ENCODE peak calls at places on chromosome 20, in eight cellular contexts. R is ovary, T is heart right ventricle, N is neural progenitor cell, I is heart left ventricle, F is astrocyte of the cerebellum, D is stomach, M is PC-9. L is an unnamed sample.

GRCh38 chr20:43921227-43921780 is 6.7 kb downstream of the TOX2 start:
- DNase-seq in R (no peak), T (no peak), N (no peak), I (no peak), F (no peak), D (no peak), M (no peak), L (no peak)

GRCh38 chr20:47669927-47670890 is 115.1 kb downstream of the SULF2 start:
- DNase-seq in R (no peak), T (no peak), N (no peak), I (no peak), F (no peak), D (no peak), M (no peak), L (no peak)

GRCh38 chr20:60255866-60256265 is 297.6 kb downstream of the CDH26 start:
- DNase-seq in R (no peak), T (no peak), N (no peak), I (no peak), F (no peak), D (no peak), M (no peak), L (no peak)

GRCh38 chr20:63025534-63026331 is 19.0 kb upstream of the BHLHE23 start:
- DNase-seq in R (peak), T (no peak), N (no peak), I (no peak), F (no peak), D (no peak), M (no peak), L (no peak)

GRCh38 chr20:46752639-46753235 is 43.3 kb downstream of the SLC2A10 start:
- DNase-seq in R (peak), T (peak), N (peak), I (peak), F (peak), D (peak), M (peak), L (no peak)

GRCh38 chr20:34472246-34472925 is 43.8 kb upstream of the DYNLRB1 start:
- DNase-seq in R (no peak), T (no peak), N (no peak), I (no peak), F (no peak), D (no peak), M (no peak), L (no peak)

GRCh38 chr20:25584905-25585704 is at the start of gene NINL:
- DNase-seq in R (peak), T (peak), N (peak), I (peak), F (no peak), D (peak), M (peak), L (peak)

GRCh38 chr20:59508729-59509128 is 95.6 kb upstream of the PHACTR3 start:
- DNase-seq in R (no peak), T (no peak), N (no peak), I (no peak), F (no peak), D (no peak), M (no peak), L (peak)

GRCh38 chr20:44841955-44842354 is 31.6 kb upstream of the RIMS4 start:
- DNase-seq in R (no peak), T (no peak), N (no peak), I (no peak), F (no peak), D (no peak), M (no peak), L (peak)

GRCh38 chr20:16362642-16363041 is 210.6 kb downstream of the KIF16B start:
- DNase-seq in R (no peak), T (no peak), N (no peak), I (no peak), F (no peak), D (no peak), M (no peak), L (no peak)

GRCh38 chr20:58695084-58695722 is 2.6 kb downstream of the NPEPL1 start:
- DNase-seq in R (peak), T (no peak), N (peak), I (no peak), F (no peak), D (no peak), M (no peak), L (peak)

GRCh38 chr20:13650474-13650873 is 11.7 kb upstream of the TASP1 start:
- DNase-seq in R (no peak), T (no peak), N (no peak), I (no peak), F (no peak), D (no peak), M (no peak), L (no peak)

GRCh38 chr20:15992564-15992963 is 580.7 kb downstream of the KIF16B start:
- DNase-seq in R (no peak), T (no peak), N (no peak), I (no peak), F (no peak), D (no peak), M (no peak), L (no peak)

GRCh38 chr20:46035713-46036112 is 6.7 kb downstream of the SLC12A5 start:
- DNase-seq in R (no peak), T (no peak), N (no peak), I (no peak), F (no peak), D (no peak), M (no peak), L (no peak)

GRCh38 chr20:16366548-16366947 is 206.7 kb downstream of the KIF16B start:
- DNase-seq in R (no peak), T (no peak), N (no peak), I (no peak), F (no peak), D (no peak), M (no peak), L (no peak)

GRCh38 chr20:38137441-38138037 is 27.5 kb downstream of the TGM2 start:
- DNase-seq in R (peak), T (no peak), N (no peak), I (no peak), F (no peak), D (no peak), M (no peak), L (no peak)

GRCh38 chr20:59123011-59123676 is 40.5 kb upstream of the ZNF831 start:
- DNase-seq in R (no peak), T (no peak), N (no peak), I (no peak), F (no peak), D (no peak), M (no peak), L (no peak)

GRCh38 chr20:7765221-7765620 is 175.0 kb downstream of the HAO1 start:
- DNase-seq in R (no peak), T (no peak), N (no peak), I (no peak), F (no peak), D (no peak), M (no peak), L (no peak)

GRCh38 chr20:11585752-11586352 is 331.8 kb upstream of the BTBD3 start:
- DNase-seq in R (no peak), T (no peak), N (peak), I (no peak), F (peak), D (no peak), M (no peak), L (no peak)

GRCh38 chr20:57089701-57090144 is 176.7 kb downstream of the BMP7 start:
- DNase-seq in R (peak), T (peak), N (peak), I (peak), F (no peak), D (peak), M (peak), L (peak)
- TF ChIP-seq CTCF in R (no peak), T (peak), N (peak), I (peak), F (peak), D (peak), M (peak), L (peak)

GRCh38 chr20:3663031-3663701 is at the start of gene GFRA4:
- DNase-seq in R (peak), T (no peak), N (peak), I (no peak), F (no peak), D (no peak), M (no peak), L (no peak)
- TF ChIP-seq CTCF in R (no peak), T (no peak), N (no peak), I (no peak), F (no peak), D (no peak), M (no peak), L (no peak)

DNA sequence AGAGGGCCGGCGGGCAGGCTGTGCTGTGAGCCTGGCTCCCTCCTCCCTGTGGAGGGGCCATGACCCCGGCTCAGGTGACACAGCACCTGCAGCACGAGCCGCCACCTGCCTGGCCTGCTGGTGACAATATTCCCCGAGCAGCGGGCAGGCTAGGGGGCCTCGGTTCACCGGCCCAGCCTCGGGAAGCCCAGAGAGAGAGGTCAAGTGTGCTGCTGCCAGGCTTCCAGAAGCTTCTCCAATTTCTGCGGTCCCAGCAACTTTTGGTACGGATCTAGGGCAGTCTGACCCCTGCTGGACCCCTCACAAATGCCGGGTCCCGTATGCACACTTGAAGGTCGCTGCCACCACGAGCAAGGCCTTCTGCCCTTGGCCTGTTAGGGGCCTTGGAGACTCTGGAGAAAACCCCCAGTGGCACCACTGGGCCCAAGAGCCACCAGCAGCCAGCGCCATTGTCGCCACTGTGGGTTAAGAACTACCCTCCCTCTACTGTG is 38.6 kb upstream of the NOL4L start:
- DNase-seq in R (no peak), T (no peak), N (no peak), I (no peak), F (no peak), D (peak), M (no peak), L (no peak)
- TF ChIP-seq CTCF in R (no peak), T (no peak), N (peak), I (no peak), F (no peak), D (no peak), M (no peak), L (no peak)

DNA sequence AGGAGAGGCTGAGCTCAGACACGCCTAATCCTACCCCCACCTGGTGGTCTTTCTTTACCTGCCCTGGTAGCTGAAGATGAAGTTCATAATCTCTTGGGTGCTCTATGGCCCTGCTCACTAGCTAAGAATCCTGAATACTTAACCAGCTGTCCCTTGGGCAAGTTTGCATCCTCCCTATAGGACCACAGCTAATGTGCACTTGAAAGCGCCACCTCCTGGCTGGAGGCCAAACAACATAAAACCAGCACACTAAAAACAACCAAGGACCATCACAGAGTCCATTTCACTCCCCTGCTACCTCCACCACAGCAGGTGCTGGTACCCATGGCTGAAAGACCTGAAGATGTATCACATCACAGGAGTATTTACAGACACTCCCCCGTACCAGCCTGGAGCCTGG is 155.5 kb upstream of the SLC24A3 start:
- DNase-seq in R (no peak), T (no peak), N (no peak), I (no peak), F (no peak), D (no peak), M (no peak), L (no peak)
- TF ChIP-seq CTCF in R (no peak), T (no peak), N (peak), I (no peak), F (no peak), D (no peak), M (no peak), L (no peak)

L was measured in osteocyte.